ENCODE peak calls at places on chromosome 4, in ten cellular contexts. W is RPMI7951; I is IMR-90; J is activated naive CD4-positive, alpha-beta T cell treated with anti-CD3 and anti-CD28 coated beads, Interleukin-2, amount 50 U/mL, for 72 hours; V is NCI-H1105; Y is iPS DF 6.9; P is PC-3; D is D341Med; E is islet precursor cell; F is stimulated activated CD8-positive, alpha-beta memory T cell treated with anti-CD3 and anti-CD28 coated beads, Interleukin-7, amount 100 ng/mL, for 24 hours. A is an unnamed sample.

GRCh38 chr4:128427832-128428366 is 140.3 kb upstream of the PGRMC2 start:
- DNase-seq in F (no peak), D (peak; percentile 81), I (peak; percentile 68), Y (no peak), P (peak; percentile 87), J (no peak), W (peak; percentile 88), V (no peak), E (peak; percentile 63), A (peak; percentile 90)

GRCh38 chr4:184322328-184323025 is 104.8 kb upstream of the ENPP6 start:
- DNase-seq in J (no peak), W (no peak), Y (no peak), I (no peak), D (no peak), V (no peak), P (peak; percentile 77), F (no peak), E (no peak), A (peak; percentile 67)

GRCh38 chr4:106369456-106370060 is 980 bp upstream of the GIMD1 start:
- DNase-seq in J (no peak), I (peak; percentile 86), Y (peak; percentile 39), P (peak; percentile 73), F (no peak), V (peak; percentile 5), D (peak; percentile 51), W (peak; percentile 60), E (peak; percentile 62), A (peak; percentile 80)

GRCh38 chr4:153927546-153927945 is 138.7 kb upstream of the SFRP2 start:
- DNase-seq in I (no peak), Y (no peak), W (no peak), D (no peak), P (no peak), F (no peak), J (no peak), V (no peak), E (no peak), A (no peak)

GRCh38 chr4:146333187-146333894 is 119.0 kb downstream of the REELD1 start:
- DNase-seq in I (peak; percentile 68), W (peak; percentile 91), P (peak; percentile 87), D (no peak), J (no peak), V (no peak), E (peak; percentile 61), F (no peak), Y (no peak), A (peak; percentile 64)

GRCh38 chr4:169940460-169940859 is 85.7 kb downstream of the MFAP3L start:
- DNase-seq in Y (no peak), F (no peak), I (no peak), P (no peak), D (peak; percentile 33), V (no peak), J (no peak), E (peak; percentile 70), W (no peak), A (no peak)

GRCh38 chr4:1096841-1097240 is 16.5 kb downstream of the RNF212 start:
- DNase-seq in E (peak; percentile 35), J (no peak), V (no peak), D (no peak), F (no peak), I (no peak), Y (no peak), P (no peak), W (no peak), A (no peak)

GRCh38 chr4:25755911-25756310 is 100.3 kb downstream of the SLC34A2 start:
- DNase-seq in J (no peak), P (no peak), F (no peak), I (no peak), W (no peak), Y (no peak), V (no peak), E (no peak), D (no peak), A (no peak)

GRCh38 chr4:74453037-74453635 is 8.2 kb downstream of the AREG start:
- DNase-seq in F (no peak), Y (no peak), V (no peak), E (no peak), D (no peak), P (no peak), I (no peak), W (no peak), J (no peak), A (no peak)

GRCh38 chr4:127624176-127624575 is 8.6 kb upstream of the INTU start:
- DNase-seq in J (no peak), V (no peak), F (no peak), I (no peak), W (no peak), E (no peak), D (no peak), P (no peak), Y (no peak), A (no peak)

GRCh38 chr4:111778543-111778942 is 366.7 kb upstream of the FAM241A start:
- DNase-seq in W (no peak), D (peak; percentile 51), J (no peak), E (no peak), V (no peak), F (no peak), Y (no peak), P (no peak), I (no peak), A (no peak)

GRCh38 chr4:1660948-1661677 is 23.0 kb downstream of the FAM53A start:
- DNase-seq in W (no peak), D (no peak), I (no peak), E (no peak), F (no peak), Y (no peak), J (no peak), V (no peak), P (no peak), A (no peak)

GRCh38 chr4:51842167-51842553 is 793 bp upstream of the DCUN1D4 start:
- DNase-seq in P (no peak), J (no peak), D (no peak), I (peak; percentile 25), W (no peak), F (no peak), V (no peak), Y (no peak), E (peak; percentile 58), A (no peak)

GRCh38 chr4:107824367-107825071 is at the start of gene SGMS2:
- DNase-seq in W (peak; percentile 82), F (peak; percentile 31), I (peak; percentile 84), V (peak; percentile 9), Y (peak; percentile 11), J (peak; percentile 78), P (peak; percentile 94), D (peak; percentile 73), E (peak; percentile 96), A (peak; percentile 99)

GRCh38 chr4:6926681-6927478 is 17.3 kb downstream of the TBC1D14 start:
- DNase-seq in I (peak; percentile 60), J (no peak), W (peak; percentile 85), E (peak; percentile 92), P (no peak), V (no peak), Y (no peak), F (no peak), D (no peak), A (no peak)

GRCh38 chr4:106746451-106746850 is 289.7 kb downstream of the DKK2 start:
- DNase-seq in E (no peak), Y (no peak), V (no peak), I (no peak), J (no peak), D (no peak), W (peak; percentile 5), F (no peak), P (no peak), A (peak; percentile 41)

GRCh38 chr4:78846258-78846657 is 70.1 kb downstream of the BMP2K start:
- DNase-seq in Y (no peak), P (no peak), F (no peak), D (no peak), V (no peak), W (no peak), I (no peak), J (no peak), E (no peak), A (no peak)

GRCh38 chr4:16830081-16830480 is 68.4 kb downstream of the LDB2 start:
- DNase-seq in I (no peak), Y (no peak), P (no peak), V (no peak), F (no peak), D (no peak), J (no peak), W (no peak), E (no peak), A (no peak)

GRCh38 chr4:106371166-106371565 is 2.6 kb upstream of the GIMD1 start:
- DNase-seq in F (no peak), J (no peak), E (no peak), D (no peak), Y (no peak), V (no peak), P (no peak), W (no peak), I (no peak), A (no peak)

GRCh38 chr4:152935661-152936445 is at the start of gene FHDC1:
- DNase-seq in Y (no peak), E (peak; percentile 95), W (no peak), I (no peak), D (peak; percentile 60), P (peak; percentile 76), F (no peak), V (peak; percentile 57), J (no peak), A (peak; percentile 71)

GRCh38 chr4:633406-633805 is 8.0 kb downstream of the PDE6B start:
- DNase-seq in P (no peak), V (no peak), J (no peak), Y (no peak), F (no peak), E (peak; percentile 41), D (peak; percentile 20), I (no peak), W (no peak), A (no peak)

GRCh38 chr4:123526511-123526910 is 129.9 kb downstream of the SPRY1 start:
- DNase-seq in D (no peak), I (no peak), V (no peak), W (no peak), J (no peak), E (no peak), F (no peak), Y (no peak), P (no peak), A (no peak)

GRCh38 chr4:7068883-7069282 is 1.0 kb upstream of the GRPEL1 start:
- DNase-seq in P (peak; percentile 10), W (no peak), Y (no peak), D (no peak), E (no peak), I (no peak), F (no peak), V (no peak), J (no peak), A (no peak)

GRCh38 chr4:56976878-56977320 is 507 bp downstream of the NOA1 start:
- DNase-seq in I (no peak), J (peak; percentile 64), E (peak; percentile 81), Y (no peak), V (peak; percentile 7), F (no peak), W (no peak), D (peak; percentile 73), P (peak; percentile 76), A (peak; percentile 78)

GRCh38 chr4:22500831-22501714 is 14.8 kb downstream of the ADGRA3 start:
- DNase-seq in I (peak; percentile 87), Y (no peak), F (no peak), P (peak; percentile 84), W (peak; percentile 63), V (no peak), E (no peak), D (no peak), J (no peak), A (peak; percentile 94)

GRCh38 chr4:52006887-52007286 is 13.3 kb downstream of the LRRC66 start:
- DNase-seq in Y (no peak), W (no peak), J (no peak), P (no peak), D (no peak), I (no peak), E (no peak), V (no peak), F (no peak), A (no peak)

GRCh38 chr4:113293043-113293560 is 243.6 kb downstream of the ANK2 start:
- DNase-seq in E (no peak), I (peak; percentile 68), P (no peak), J (no peak), W (no peak), F (no peak), V (no peak), D (no peak), Y (no peak), A (no peak)

GRCh38 chr4:22661443-22661842 is 31.3 kb upstream of the GBA3 start:
- DNase-seq in P (no peak), I (peak; percentile 2), W (no peak), D (no peak), J (no peak), F (no peak), Y (no peak), E (no peak), V (no peak), A (peak; percentile 36)